ENCODE peak calls at places on chromosomes 12 and 14, in five cellular contexts. W is foreskin fibroblast, N is psoas muscle, S is lower lobe of right lung, K is cardiac muscle cell. A is an unnamed sample.
A peak's percentile ranks its signal among the peaks of the same experiment; 100 is the strongest.

GRCh38 chr12:70724444-70724843 is 87.2 kb upstream of the PTPRB start:
- DNase-seq in W (no peak), N (no peak), S (no peak), K (peak; percentile 27), A (no peak)

GRCh38 chr14:69900603-69901002 is 21.4 kb downstream of the SMOC1 start:
- DNase-seq in W (no peak), N (no peak), S (no peak), K (no peak), A (no peak)

GRCh38 chr14:103894723-103895059 is 33.6 kb upstream of the TDRD9 start:
- DNase-seq in W (no peak), N (no peak), S (no peak), K (no peak), A (no peak)

GRCh38 chr12:48075833-48076232 is 30.0 kb downstream of the SENP1 start:
- DNase-seq in W (no peak), N (no peak), S (no peak), K (no peak), A (no peak)

GRCh38 chr12:24791622-24792021 is 157.3 kb downstream of the BCAT1 start:
- DNase-seq in W (no peak), N (no peak), S (no peak), K (no peak), A (no peak)

GRCh38 chr12:101939856-101940265 is 62.5 kb downstream of the DRAM1 start:
- DNase-seq in W (peak; percentile 60), N (no peak), S (no peak), K (peak; percentile 93), A (peak; percentile 45)

GRCh38 chr14:106657460-106657859 is 1131.1 kb downstream of the TMEM121 start:
- DNase-seq in W (no peak), N (no peak), S (no peak), K (no peak), A (peak; percentile 35)

GRCh38 chr14:93937519-93937918 is 10.4 kb downstream of the FAM181A start:
- DNase-seq in W (no peak), N (peak; percentile 89), S (peak; percentile 47), K (no peak), A (no peak)

GRCh38 chr12:53279888-53280498 is 11.9 kb downstream of the ESPL1 start:
- DNase-seq in W (no peak), N (no peak), S (no peak), K (no peak), A (no peak)

GRCh38 chr12:68264864-68265256 is 11.5 kb upstream of the IL22 start:
- DNase-seq in W (no peak), N (no peak), S (no peak), K (peak; percentile 69), A (no peak)

GRCh38 chr14:81162941-81163340 is 57.8 kb downstream of the GTF2A1 start:
- DNase-seq in W (peak; percentile 57), N (no peak), S (no peak), K (no peak), A (no peak)

A was measured in central memory CD4-positive, alpha-beta T cell.